ENCODE peak calls at places on chromosomes 1 and 21, in four cellular contexts. One of them, this sample, is unnamed. For H3K79me2, the result is how much of the 10 kb centered on the place peaks cover.

GRCh38 chr1:53326598-53327182 is 1.2 kb downstream of the LRP8 start:
- DNase-seq in HepG2: no peak
- DNase-seq in K562: no peak
- DNase-seq in GM12878: no peak
- DNase-seq in this sample: peak

GRCh38 chr1:204975021-204975420 is 68.0 kb upstream of the CNTN2 start:
- DNase-seq in HepG2: no peak
- DNase-seq in K562: no peak
- DNase-seq in GM12878: no peak
- DNase-seq in this sample: no peak

GRCh38 chr1:154895779-154896178 is 25.7 kb upstream of the KCNN3 start:
- DNase-seq in HepG2: no peak
- DNase-seq in K562: no peak
- DNase-seq in GM12878: no peak
- DNase-seq in this sample: no peak

GRCh38 chr1:107877092-107877491 is 87.9 kb downstream of the VAV3 start:
- DNase-seq in HepG2: no peak
- DNase-seq in K562: no peak
- DNase-seq in GM12878: no peak
- DNase-seq in this sample: no peak

GRCh38 chr21:36347962-36348328 is 27.9 kb downstream of the MORC3 start:
- DNase-seq in HepG2: no peak
- DNase-seq in K562: no peak
- DNase-seq in GM12878: no peak
- DNase-seq in this sample: no peak

GRCh38 chr1:221097479-221098281 is 218.4 kb downstream of the HLX start:
- DNase-seq in HepG2: no peak
- DNase-seq in K562: no peak
- DNase-seq in GM12878: no peak
- DNase-seq in this sample: no peak

GRCh38 chr21:16420086-16420724 is 690.4 kb downstream of the USP25 start:
- DNase-seq in HepG2: peak
- DNase-seq in K562: no peak
- DNase-seq in GM12878: no peak
- DNase-seq in this sample: no peak

GRCh38 chr1:71304125-71304524 is 223.3 kb upstream of the ZRANB2 start:
- DNase-seq in HepG2: no peak
- DNase-seq in K562: no peak
- DNase-seq in GM12878: no peak
- DNase-seq in this sample: no peak

GRCh38 chr1:15156807-15157380 is 3.3 kb downstream of the TMEM51 start:
- DNase-seq in HepG2: no peak
- DNase-seq in K562: no peak
- DNase-seq in GM12878: no peak
- DNase-seq in this sample: peak

GRCh38 chr1:94823116-94823515 is 3.0 kb downstream of the SLC44A3 start:
- DNase-seq in HepG2: no peak
- DNase-seq in K562: no peak
- DNase-seq in GM12878: no peak
- DNase-seq in this sample: no peak

GRCh38 chr1:64539808-64540207 is 69.9 kb downstream of the CACHD1 start:
- DNase-seq in HepG2: no peak
- DNase-seq in K562: no peak
- DNase-seq in GM12878: no peak
- DNase-seq in this sample: no peak

GRCh38 chr1:234408757-234409156 is 35.5 kb downstream of the COA6 start:
- DNase-seq in HepG2: no peak
- DNase-seq in K562: no peak
- DNase-seq in GM12878: no peak
- DNase-seq in this sample: no peak

GRCh38 chr21:42003051-42003461 is 7.1 kb downstream of the ZBTB21 start:
- DNase-seq in HepG2: no peak
- DNase-seq in K562: no peak
- DNase-seq in GM12878: no peak
- DNase-seq in this sample: no peak

GRCh38 chr1:201267481-201268229 is 15.7 kb upstream of the PKP1 start:
- DNase-seq in HepG2: no peak
- DNase-seq in K562: no peak
- DNase-seq in GM12878: no peak
- DNase-seq in this sample: no peak

GRCh38 chr1:202615501-202616354 is 94.5 kb downstream of the SYT2 start:
- DNase-seq in HepG2: no peak
- DNase-seq in K562: no peak
- DNase-seq in GM12878: peak
- DNase-seq in this sample: no peak

GRCh38 chr1:200437556-200438203 is 27.8 kb upstream of the ZNF281 start:
- DNase-seq in HepG2: no peak
- DNase-seq in K562: no peak
- DNase-seq in GM12878: no peak
- DNase-seq in this sample: no peak

GRCh38 chr1:174274452-174274851 is 115.1 kb downstream of the RABGAP1L start:
- DNase-seq in HepG2: peak
- DNase-seq in K562: no peak
- DNase-seq in GM12878: no peak
- DNase-seq in this sample: no peak

GRCh38 chr1:245306628-245307410 is 152.0 kb downstream of the KIF26B start:
- DNase-seq in HepG2: no peak
- DNase-seq in K562: no peak
- DNase-seq in GM12878: no peak
- DNase-seq in this sample: no peak

GRCh38 chr1:46288485-46289133 is 14.8 kb downstream of the LRRC41 start:
- DNase-seq in HepG2: no peak
- DNase-seq in K562: no peak
- DNase-seq in GM12878: no peak
- DNase-seq in this sample: peak

GRCh38 chr1:150572918-150573647 is 6.3 kb downstream of the MCL1 start:
- DNase-seq in HepG2: no peak
- DNase-seq in K562: no peak
- DNase-seq in GM12878: no peak
- DNase-seq in this sample: peak

GRCh38 chr21:44755227-44755626 is 43.9 kb upstream of the TSPEAR start:
- DNase-seq in HepG2: peak
- DNase-seq in K562: peak
- DNase-seq in GM12878: no peak
- DNase-seq in this sample: no peak

GRCh38 chr1:30936541-30937171 is 28.1 kb upstream of the SDC3 start:
- DNase-seq in HepG2: no peak
- DNase-seq in K562: no peak
- DNase-seq in GM12878: no peak
- DNase-seq in this sample: no peak

GRCh38 chr1:181541947-181542346 is 58.6 kb downstream of the CACNA1E start:
- DNase-seq in HepG2: no peak
- DNase-seq in K562: no peak
- DNase-seq in GM12878: no peak
- DNase-seq in this sample: no peak

GRCh38 chr21:41837756-41838297 is 41.3 kb downstream of the PRDM15 start:
- DNase-seq in HepG2: no peak
- DNase-seq in K562: no peak
- DNase-seq in GM12878: no peak
- DNase-seq in this sample: no peak

DNA sequence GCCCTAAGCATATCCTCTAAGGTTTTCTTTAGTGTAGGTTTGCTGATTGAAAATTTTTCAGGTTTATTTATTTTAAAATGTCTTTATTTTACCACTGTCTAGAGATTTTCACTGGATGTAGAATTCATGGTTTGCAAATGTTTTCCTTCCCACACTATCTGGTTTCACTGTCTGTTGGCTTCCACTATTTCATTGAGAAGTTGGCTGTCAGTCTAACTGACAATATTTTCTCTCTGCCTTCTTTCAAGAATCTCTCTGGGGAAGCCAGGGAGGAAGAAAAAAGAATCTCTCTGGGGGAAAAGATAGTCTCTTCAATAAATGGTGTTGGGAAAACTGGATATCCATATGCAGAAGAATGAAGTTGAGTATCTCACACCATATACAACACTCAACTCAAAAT is 226.0 kb downstream of the COP1 start:
- DNase-seq in HepG2: no peak
- DNase-seq in K562: no peak
- DNase-seq in GM12878: no peak
- DNase-seq in this sample: no peak
- TF ChIP-seq CREB1 in HepG2: no peak
- TF ChIP-seq CREB1 in K562: no peak
- TF ChIP-seq CREB1 in GM12878: no peak
- TF ChIP-seq CREB1 in this sample: no peak

DNA sequence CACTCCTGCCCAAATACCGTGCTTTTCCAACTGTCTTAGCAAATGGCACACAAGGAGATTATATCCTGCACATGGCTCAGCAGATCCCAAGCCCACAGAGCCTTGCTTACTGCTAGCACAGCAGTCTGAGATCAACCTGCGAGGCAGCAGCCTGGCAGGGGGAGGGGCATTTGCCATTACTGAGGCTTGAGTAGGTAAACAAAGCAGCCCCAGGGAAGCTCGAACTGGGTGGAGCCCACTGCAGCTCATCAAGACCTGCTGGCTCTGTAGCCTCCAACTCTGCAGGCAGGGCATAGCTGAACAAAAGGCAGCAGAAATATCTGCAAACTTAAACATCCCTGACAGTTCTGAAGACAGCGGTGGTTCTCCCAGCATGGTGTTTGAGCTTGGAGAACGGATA is 70.1 kb upstream of the PTBP2 start:
- DNase-seq in HepG2: peak
- DNase-seq in K562: no peak
- DNase-seq in GM12878: no peak
- DNase-seq in this sample: peak
- H3K79me2 ChIP-seq in HepG2: under half
- H3K79me2 ChIP-seq in K562: under half
- H3K79me2 ChIP-seq in GM12878: under half
- H3K79me2 ChIP-seq in this sample: under half

GRCh38 chr1:179298952-179299351 is 5.4 kb downstream of the SOAT1 start:
- DNase-seq in HepG2: no peak
- DNase-seq in K562: no peak
- DNase-seq in GM12878: peak
- DNase-seq in this sample: no peak

GRCh38 chr1:179305450-179305849 is 11.9 kb downstream of the SOAT1 start:
- DNase-seq in HepG2: no peak
- DNase-seq in K562: no peak
- DNase-seq in GM12878: no peak
- DNase-seq in this sample: no peak

GRCh38 chr1:179302076-179302475 is 8.5 kb downstream of the SOAT1 start:
- DNase-seq in HepG2: no peak
- DNase-seq in K562: no peak
- DNase-seq in GM12878: no peak
- DNase-seq in this sample: no peak

GRCh38 chr1:179300112-179300511 is 6.5 kb downstream of the SOAT1 start:
- DNase-seq in HepG2: no peak
- DNase-seq in K562: no peak
- DNase-seq in GM12878: no peak
- DNase-seq in this sample: no peak

DNA sequence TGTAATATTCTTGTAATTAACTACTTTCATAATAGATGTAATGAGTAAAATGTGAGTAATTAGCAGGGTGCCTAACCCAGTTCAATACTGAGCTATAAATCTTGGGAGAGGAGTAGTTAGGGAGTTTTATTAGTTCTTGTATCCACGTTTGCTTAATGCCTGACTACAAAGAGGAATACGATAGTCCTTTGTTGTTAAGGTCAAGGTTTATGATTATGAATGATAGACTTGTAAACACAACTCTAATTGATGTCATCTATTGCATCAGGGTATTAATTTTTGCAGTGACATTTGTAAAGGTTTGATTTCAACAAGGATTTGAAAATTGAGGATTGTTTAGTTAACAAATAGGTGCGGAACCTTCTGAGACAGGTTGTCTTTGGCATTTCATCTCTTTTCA is 9.6 kb downstream of the SOAT1 start:
- DNase-seq in HepG2: no peak
- DNase-seq in K562: no peak
- DNase-seq in GM12878: no peak
- DNase-seq in this sample: no peak
- TF ChIP-seq JUNB in HepG2: no peak
- TF ChIP-seq JUNB in K562: no peak
- TF ChIP-seq JUNB in GM12878: no peak
- TF ChIP-seq JUNB in this sample: no peak

DNA sequence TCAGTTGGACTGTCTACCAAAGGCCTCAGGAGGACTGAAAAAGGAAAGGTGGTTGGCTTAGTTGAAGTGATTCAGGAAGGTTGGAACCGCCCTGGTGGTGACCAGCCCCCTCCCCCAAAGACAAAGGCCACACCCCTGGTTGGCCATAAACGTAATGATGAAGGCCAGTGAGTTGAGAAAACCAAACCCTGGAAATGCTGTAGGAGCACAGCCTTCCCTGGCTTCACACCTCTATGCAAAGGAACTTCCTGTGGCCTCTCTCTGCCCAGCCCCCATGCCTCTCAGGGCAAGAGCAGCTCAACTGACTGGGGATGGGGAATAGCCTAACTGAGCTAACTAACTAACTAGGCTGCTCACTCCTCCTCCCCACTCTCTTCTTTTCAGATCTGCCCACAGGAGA is 90.4 kb downstream of the NPHP4 start:
- DNase-seq in HepG2: no peak
- DNase-seq in K562: no peak
- DNase-seq in GM12878: no peak
- DNase-seq in this sample: peak
- TF ChIP-seq CREB1 in HepG2: no peak
- TF ChIP-seq CREB1 in K562: no peak
- TF ChIP-seq CREB1 in GM12878: no peak
- TF ChIP-seq CREB1 in this sample: no peak

DNA sequence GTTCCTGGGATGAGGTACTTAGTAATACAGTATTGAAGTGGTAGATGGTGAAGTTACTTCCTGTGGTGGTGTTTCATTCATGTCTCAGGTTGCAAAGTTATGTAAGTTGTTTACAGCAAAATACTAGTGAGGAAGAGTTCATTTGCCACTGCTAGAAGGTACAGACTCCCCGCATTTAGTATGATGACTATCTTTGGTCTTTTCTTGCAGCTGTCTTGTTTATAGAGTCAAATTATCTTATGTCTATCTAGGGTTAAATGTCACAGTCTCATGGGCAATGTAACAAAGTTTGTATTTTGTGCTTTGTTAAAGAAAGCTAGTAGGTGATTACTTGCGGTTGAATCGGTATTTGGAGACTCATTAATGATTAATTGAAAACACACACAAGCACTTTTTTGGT is 50.2 kb downstream of the LRRC8D start:
- DNase-seq in HepG2: peak
- DNase-seq in K562: no peak
- DNase-seq in GM12878: no peak
- DNase-seq in this sample: no peak
- H3K79me2 ChIP-seq in HepG2: under half
- H3K79me2 ChIP-seq in K562: half or more
- H3K79me2 ChIP-seq in GM12878: under half
- H3K79me2 ChIP-seq in this sample: under half

GRCh38 chr1:26408604-26409003 is 2.0 kb upstream of the LIN28A start:
- DNase-seq in HepG2: peak
- DNase-seq in K562: peak
- DNase-seq in GM12878: no peak
- DNase-seq in this sample: peak
- TF ChIP-seq JUNB in HepG2: peak
- TF ChIP-seq JUNB in K562: no peak
- TF ChIP-seq JUNB in GM12878: no peak
- TF ChIP-seq JUNB in this sample: no peak

GRCh38 chr1:34681481-34682451 is 73.1 kb upstream of the GJB5 start:
- DNase-seq in HepG2: peak
- DNase-seq in K562: peak
- DNase-seq in GM12878: peak
- DNase-seq in this sample: peak
- TF ChIP-seq CREB1 in HepG2: no peak
- TF ChIP-seq CREB1 in K562: no peak
- TF ChIP-seq CREB1 in GM12878: no peak
- TF ChIP-seq CREB1 in this sample: no peak